ENCODE peak calls at places on chromosomes 7 and 10, in four cellular contexts. One of them, this sample, is unnamed.

GRCh38 chr7:142813262-142813661 is 41.6 kb upstream of the EPHB6 start:
- DNase-seq in SJSA1: no peak
- DNase-seq in AG09319: no peak
- DNase-seq in SK-MEL-5: no peak
- DNase-seq in this sample: no peak

GRCh38 chr10:12469345-12469744 is 120.0 kb downstream of the CAMK1D start:
- DNase-seq in SK-MEL-5: no peak
- DNase-seq in SJSA1: peak; percentile 2
- DNase-seq in AG09319: no peak
- DNase-seq in this sample: no peak

GRCh38 chr7:47905071-47905920 is 43.0 kb downstream of the PKD1L1 start:
- DNase-seq in SK-MEL-5: peak; percentile 54
- DNase-seq in SJSA1: peak; percentile 31
- DNase-seq in AG09319: no peak
- DNase-seq in this sample: no peak

GRCh38 chr7:27164381-27165088 is 802 bp downstream of the HOXA9 start:
- DNase-seq in AG09319: no peak
- DNase-seq in SK-MEL-5: no peak
- DNase-seq in SJSA1: peak; percentile 71
- DNase-seq in this sample: no peak

GRCh38 chr7:1810521-1810920 is 140.4 kb downstream of the ELFN1 start:
- DNase-seq in SJSA1: no peak
- DNase-seq in SK-MEL-5: no peak
- DNase-seq in AG09319: no peak
- DNase-seq in this sample: no peak

GRCh38 chr7:70698219-70698832 is 433.6 kb upstream of the GALNT17 start:
- DNase-seq in SK-MEL-5: peak; percentile 78
- DNase-seq in AG09319: peak; percentile 20
- DNase-seq in SJSA1: no peak
- DNase-seq in this sample: peak; percentile 79

GRCh38 chr7:74206589-74207120 is 3.2 kb upstream of the LAT2 start:
- DNase-seq in SK-MEL-5: peak; percentile 87
- DNase-seq in SJSA1: peak; percentile 77
- DNase-seq in AG09319: peak; percentile 24
- DNase-seq in this sample: peak; percentile 75

GRCh38 chr10:93893646-93894515 is at the start of gene SLC35G1:
- DNase-seq in SJSA1: peak; percentile 86
- DNase-seq in AG09319: peak; percentile 28
- DNase-seq in SK-MEL-5: peak; percentile 66
- DNase-seq in this sample: peak; percentile 59

GRCh38 chr7:75038508-75038907 is 35.1 kb downstream of the RCC1L start:
- DNase-seq in SJSA1: no peak
- DNase-seq in AG09319: no peak
- DNase-seq in SK-MEL-5: peak; percentile 21
- DNase-seq in this sample: no peak

GRCh38 chr7:31125171-31125570 is 73.1 kb downstream of the ADCYAP1R1 start:
- DNase-seq in SJSA1: no peak
- DNase-seq in AG09319: no peak
- DNase-seq in SK-MEL-5: no peak
- DNase-seq in this sample: no peak

GRCh38 chr10:93992400-93993030 is 1.2 kb upstream of the PLCE1 start:
- DNase-seq in AG09319: no peak
- DNase-seq in SJSA1: peak; percentile 49
- DNase-seq in SK-MEL-5: peak; percentile 64
- DNase-seq in this sample: no peak

GRCh38 chr7:68688416-68689086 is 909.7 kb upstream of the AUTS2 start:
- DNase-seq in AG09319: no peak
- DNase-seq in SK-MEL-5: no peak
- DNase-seq in SJSA1: no peak
- DNase-seq in this sample: no peak

GRCh38 chr7:65983965-65984654 is 2.1 kb upstream of the GUSB start:
- DNase-seq in SK-MEL-5: no peak
- DNase-seq in SJSA1: peak; percentile 15
- DNase-seq in AG09319: no peak
- DNase-seq in this sample: no peak

GRCh38 chr10:3946234-3947229 is 161.5 kb upstream of the KLF6 start:
- DNase-seq in AG09319: no peak
- DNase-seq in SK-MEL-5: no peak
- DNase-seq in SJSA1: no peak
- DNase-seq in this sample: no peak

GRCh38 chr7:45626441-45627430 is 52.6 kb downstream of the ADCY1 start:
- DNase-seq in SK-MEL-5: no peak
- DNase-seq in SJSA1: no peak
- DNase-seq in AG09319: no peak
- DNase-seq in this sample: no peak

This sample was measured in pons.